ENCODE peak calls at places on chromosomes 2 and 18, in ten cellular contexts. R is tibial artery; Q is AG10803; C is heart left ventricle; W is cardiac fibroblast; M is astrocyte of the spinal cord; O is uterus; T is fibroblast of lung; X is WTC11; H is activated CD8-positive, alpha-beta T cell treated with anti-CD3 and anti-CD28 coated beads for 36 hours. P is an unnamed sample.

GRCh38 chr18:28149810-28150420 is 27.0 kb downstream of the CDH2 start:
- DNase-seq in R (no peak), Q (no peak), C (no peak), W (no peak), M (no peak), O (no peak), T (no peak), X (no peak), H (no peak), P (peak; percentile 52)

GRCh38 chr2:219689676-219690628 is 62.5 kb downstream of the SLC4A3 start:
- DNase-seq in R (no peak), Q (peak; percentile 75), C (peak; percentile 29), W (peak; percentile 84), M (peak; percentile 75), O (peak; percentile 57), T (peak; percentile 76), X (peak; percentile 55), H (peak; percentile 66), P (peak; percentile 58)

GRCh38 chr18:24530630-24531111 is 70.2 kb downstream of the HRH4 start:
- DNase-seq in R (no peak), Q (peak; percentile 34), C (no peak), W (peak; percentile 48), M (peak; percentile 13), O (no peak), T (peak; percentile 14), X (no peak), H (peak; percentile 41), P (peak; percentile 29)

GRCh38 chr18:42310956-42311355 is 355.9 kb downstream of the PIK3C3 start:
- DNase-seq in R (no peak), Q (peak; percentile 41), C (peak; percentile 27), W (peak; percentile 85), M (no peak), O (no peak), T (no peak), X (peak; percentile 17), H (no peak), P (no peak)

GRCh38 chr18:48296581-48296980 is 112.6 kb downstream of the ZBTB7C start:
- DNase-seq in R (peak; percentile 31), Q (no peak), C (no peak), W (no peak), M (no peak), O (no peak), T (no peak), X (no peak), H (no peak), P (no peak)

GRCh38 chr2:99898649-99899048 is 243.7 kb downstream of the AFF3 start:
- DNase-seq in R (no peak), Q (no peak), C (no peak), W (no peak), M (no peak), O (no peak), T (no peak), X (no peak), H (no peak), P (no peak)

GRCh38 chr2:1674766-1675397 is 69.4 kb downstream of the PXDN start:
- DNase-seq in R (no peak), Q (no peak), C (no peak), W (no peak), M (no peak), O (no peak), T (no peak), X (no peak), H (no peak), P (no peak)

GRCh38 chr2:44120428-44120827 is 48.2 kb upstream of the PPM1B start:
- DNase-seq in R (no peak), Q (peak; percentile 91), C (no peak), W (peak; percentile 92), M (peak; percentile 89), O (no peak), T (peak; percentile 88), X (no peak), H (peak; percentile 40), P (no peak)

GRCh38 chr2:197246405-197246804 is 64.2 kb downstream of the ANKRD44 start:
- DNase-seq in R (no peak), Q (no peak), C (no peak), W (no peak), M (no peak), O (no peak), T (no peak), X (no peak), H (no peak), P (no peak)

GRCh38 chr2:196176142-196176738 is 4.9 kb upstream of the STK17B start:
- DNase-seq in R (no peak), Q (no peak), C (no peak), W (no peak), M (no peak), O (no peak), T (no peak), X (no peak), H (peak; percentile 94), P (no peak)

GRCh38 chr2:44674473-44675299 is 266.8 kb upstream of the SIX3 start:
- DNase-seq in R (no peak), Q (no peak), C (no peak), W (no peak), M (no peak), O (no peak), T (no peak), X (no peak), H (peak; percentile 23), P (no peak)

DNA sequence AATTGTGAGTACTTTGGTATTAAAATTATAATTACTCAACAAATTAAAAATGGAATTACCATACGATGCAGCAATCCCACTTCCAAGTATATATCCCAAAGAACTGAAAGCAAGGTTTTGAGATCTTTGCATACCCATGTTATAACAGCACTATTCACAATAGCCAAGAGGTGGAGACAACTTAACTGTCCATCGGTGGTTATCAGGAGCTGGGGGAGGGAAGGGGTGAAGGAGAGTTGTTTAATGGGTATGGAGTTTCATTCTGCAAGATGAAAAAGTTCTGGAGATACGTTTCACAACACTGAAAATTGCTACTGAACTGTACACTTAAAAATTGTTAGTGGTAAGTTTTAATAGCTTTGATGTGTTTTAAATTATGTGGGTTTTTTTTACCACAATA is 25.7 kb downstream of the RAB10 start:
- DNase-seq in R (no peak), Q (no peak), C (no peak), W (no peak), M (no peak), O (no peak), T (no peak), X (no peak), H (no peak), P (no peak)
- TF ChIP-seq CTCF in R (no peak), Q (no peak), C (no peak), W (no peak), M (no peak), O (no peak), T (no peak), X (no peak), H (no peak), P (no peak)

GRCh38 chr2:202056611-202057010 is 16.4 kb upstream of the KIAA2012 start:
- DNase-seq in R (no peak), Q (no peak), C (no peak), W (peak; percentile 36), M (no peak), O (no peak), T (peak; percentile 47), X (no peak), H (no peak), P (no peak)
- TF ChIP-seq CTCF in R (peak; percentile 9), Q (peak; percentile 30), C (no peak), W (peak; percentile 24), M (peak; percentile 39), O (no peak), T (peak; percentile 29), X (no peak), H (peak; percentile 25), P (no peak)

GRCh38 chr2:61419129-61419528 is 51.8 kb downstream of the USP34 start:
- DNase-seq in R (no peak), Q (peak; percentile 38), C (no peak), W (no peak), M (peak; percentile 20), O (no peak), T (no peak), X (no peak), H (peak; percentile 68), P (no peak)

GRCh38 chr2:61421611-61422010 is 49.3 kb downstream of the USP34 start:
- DNase-seq in R (no peak), Q (no peak), C (no peak), W (no peak), M (no peak), O (no peak), T (no peak), X (no peak), H (peak; percentile 75), P (no peak)

GRCh38 chr2:61416871-61417645 is 53.8 kb downstream of the USP34 start:
- DNase-seq in R (no peak), Q (no peak), C (no peak), W (no peak), M (no peak), O (no peak), T (no peak), X (no peak), H (no peak), P (no peak)

GRCh38 chr2:61420986-61421546 is 49.8 kb downstream of the USP34 start:
- DNase-seq in R (no peak), Q (no peak), C (no peak), W (no peak), M (no peak), O (no peak), T (no peak), X (no peak), H (no peak), P (no peak)

DNA sequence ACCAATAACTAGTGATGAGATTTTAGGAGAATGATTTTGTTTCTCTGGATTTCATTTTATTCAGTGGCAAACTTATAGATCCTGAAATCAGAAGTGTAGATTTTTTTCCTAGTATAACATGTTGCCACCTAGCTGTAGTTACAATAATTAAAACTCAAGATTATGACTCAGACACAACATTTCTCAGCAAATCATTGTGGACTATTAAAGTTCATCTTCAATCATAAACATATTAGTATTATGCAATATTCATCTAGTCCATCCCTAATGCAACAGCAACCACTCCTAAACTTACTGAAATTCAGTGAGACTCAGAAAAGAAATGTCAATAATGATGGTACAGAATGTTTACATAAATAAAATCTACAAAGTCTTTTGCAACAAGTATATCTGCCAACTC is 51.3 kb downstream of the USP34 start:
- DNase-seq in R (no peak), Q (no peak), C (no peak), W (no peak), M (no peak), O (no peak), T (peak; percentile 66), X (no peak), H (no peak), P (no peak)
- TF ChIP-seq CTCF in R (no peak), Q (no peak), C (no peak), W (no peak), M (no peak), O (no peak), T (no peak), X (no peak), H (peak; percentile 24), P (no peak)

DNA sequence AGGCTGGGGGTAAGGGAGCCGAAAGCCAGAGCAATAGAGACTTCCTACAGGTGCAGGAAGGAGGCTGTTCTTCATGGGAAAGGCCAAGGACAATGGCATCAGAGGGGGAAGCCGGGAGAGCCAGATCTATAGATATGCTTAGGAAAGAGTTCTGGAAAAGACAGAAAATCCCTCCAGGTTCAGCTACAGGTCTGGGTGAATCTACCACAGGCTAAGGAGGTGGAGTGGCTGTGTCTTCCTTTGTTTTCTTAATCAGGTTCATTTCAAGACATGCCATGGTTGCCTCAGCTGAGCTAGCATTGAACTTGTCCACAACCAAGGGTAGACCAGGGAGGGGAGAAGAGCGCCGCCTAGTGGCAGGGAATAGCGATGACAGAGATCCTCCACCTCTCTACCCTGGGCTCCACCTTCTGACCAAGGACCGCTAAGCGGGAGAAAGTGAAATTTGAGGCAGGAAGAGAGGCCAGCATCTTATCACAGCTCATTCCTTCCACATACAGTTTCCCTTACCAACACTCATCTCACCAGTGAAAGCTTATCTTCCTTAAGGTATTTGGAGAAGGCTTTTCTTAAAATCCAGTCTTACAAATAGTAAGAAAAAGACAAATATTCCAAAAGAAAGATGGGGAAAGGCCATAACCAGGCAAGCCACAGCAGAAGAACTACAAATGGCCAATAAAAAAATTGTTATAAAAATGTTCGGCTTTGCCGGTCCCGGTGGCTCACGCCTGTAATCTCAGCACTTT is 74.2 kb downstream of the VIT start:
- DNase-seq in R (no peak), Q (peak; percentile 45), C (no peak), W (peak; percentile 71), M (no peak), O (no peak), T (peak; percentile 22), X (peak; percentile 82), H (peak; percentile 64), P (peak; percentile 36)
- TF ChIP-seq CTCF in R (no peak), Q (peak; percentile 73), C (peak; percentile 32), W (peak; percentile 82), M (peak; percentile 57), O (no peak), T (peak; percentile 48), X (peak; percentile 98), H (peak; percentile 73), P (peak; percentile 58)